ENCODE peak calls at places on chromosomes 4 and X, in eight cellular contexts. One of them, this sample, is unnamed.

GRCh38 chr4:47049347-47049746 is 18.0 kb downstream of the GABRB1 start:
- DNase-seq in suprapubic skin: no peak
- DNase-seq in HepG2: no peak
- DNase-seq in GM12891: no peak
- DNase-seq in K562: no peak
- DNase-seq in esophagus muscularis mucosa: no peak
- DNase-seq in endothelial cell of umbilical vein: no peak
- DNase-seq in transverse colon: no peak
- DNase-seq in this sample: no peak

GRCh38 chrX:152905081-152905420 is 7.2 kb downstream of the ZNF185 start:
- DNase-seq in esophagus muscularis mucosa: no peak
- DNase-seq in endothelial cell of umbilical vein: no peak
- DNase-seq in K562: no peak
- DNase-seq in GM12891: no peak
- DNase-seq in HepG2: no peak
- DNase-seq in suprapubic skin: no peak
- DNase-seq in transverse colon: no peak
- DNase-seq in this sample: no peak

GRCh38 chr4:44438687-44439086 is 9.9 kb downstream of the KCTD8 start:
- DNase-seq in esophagus muscularis mucosa: no peak
- DNase-seq in HepG2: no peak
- DNase-seq in GM12891: no peak
- DNase-seq in K562: no peak
- DNase-seq in suprapubic skin: no peak
- DNase-seq in transverse colon: no peak
- DNase-seq in endothelial cell of umbilical vein: no peak
- DNase-seq in this sample: no peak

GRCh38 chr4:3407171-3407771 is 34.5 kb upstream of the HGFAC start:
- DNase-seq in K562: no peak
- DNase-seq in endothelial cell of umbilical vein: no peak
- DNase-seq in HepG2: no peak
- DNase-seq in suprapubic skin: peak
- DNase-seq in transverse colon: no peak
- DNase-seq in GM12891: no peak
- DNase-seq in esophagus muscularis mucosa: no peak
- DNase-seq in this sample: no peak

GRCh38 chr4:87530868-87531267 is 1.7 kb upstream of the SPARCL1 start:
- DNase-seq in suprapubic skin: peak
- DNase-seq in transverse colon: peak
- DNase-seq in endothelial cell of umbilical vein: peak
- DNase-seq in esophagus muscularis mucosa: peak
- DNase-seq in HepG2: no peak
- DNase-seq in GM12891: no peak
- DNase-seq in K562: no peak
- DNase-seq in this sample: no peak

GRCh38 chr4:104491826-104492771 is 2.6 kb downstream of the CXXC4 start:
- DNase-seq in GM12891: no peak
- DNase-seq in K562: no peak
- DNase-seq in transverse colon: peak
- DNase-seq in suprapubic skin: no peak
- DNase-seq in esophagus muscularis mucosa: no peak
- DNase-seq in HepG2: no peak
- DNase-seq in endothelial cell of umbilical vein: peak
- DNase-seq in this sample: no peak

GRCh38 chr4:25677157-25677556 is 21.5 kb downstream of the SLC34A2 start:
- DNase-seq in K562: no peak
- DNase-seq in GM12891: no peak
- DNase-seq in transverse colon: no peak
- DNase-seq in endothelial cell of umbilical vein: no peak
- DNase-seq in esophagus muscularis mucosa: no peak
- DNase-seq in suprapubic skin: no peak
- DNase-seq in HepG2: no peak
- DNase-seq in this sample: no peak

GRCh38 chrX:72243472-72243871 is 4.6 kb upstream of the ERCC6L start:
- DNase-seq in HepG2: no peak
- DNase-seq in GM12891: no peak
- DNase-seq in esophagus muscularis mucosa: no peak
- DNase-seq in endothelial cell of umbilical vein: peak
- DNase-seq in transverse colon: no peak
- DNase-seq in K562: peak
- DNase-seq in suprapubic skin: no peak
- DNase-seq in this sample: no peak

GRCh38 chrX:122046226-122046625 is 998.8 kb downstream of the GLUD2 start:
- DNase-seq in HepG2: no peak
- DNase-seq in endothelial cell of umbilical vein: no peak
- DNase-seq in esophagus muscularis mucosa: no peak
- DNase-seq in transverse colon: no peak
- DNase-seq in K562: no peak
- DNase-seq in suprapubic skin: no peak
- DNase-seq in GM12891: no peak
- DNase-seq in this sample: no peak

GRCh38 chrX:95760356-95760755 is 924.3 kb upstream of the DIAPH2 start:
- DNase-seq in HepG2: no peak
- DNase-seq in K562: no peak
- DNase-seq in GM12891: no peak
- DNase-seq in transverse colon: no peak
- DNase-seq in esophagus muscularis mucosa: no peak
- DNase-seq in suprapubic skin: no peak
- DNase-seq in endothelial cell of umbilical vein: no peak
- DNase-seq in this sample: no peak

GRCh38 chr4:134018845-134019244 is 182.7 kb downstream of the PABPC4L start:
- DNase-seq in suprapubic skin: no peak
- DNase-seq in endothelial cell of umbilical vein: no peak
- DNase-seq in K562: no peak
- DNase-seq in GM12891: no peak
- DNase-seq in HepG2: no peak
- DNase-seq in transverse colon: no peak
- DNase-seq in esophagus muscularis mucosa: no peak
- DNase-seq in this sample: no peak

GRCh38 chr4:3315566-3315965 is 22.7 kb downstream of the RGS12 start:
- DNase-seq in endothelial cell of umbilical vein: no peak
- DNase-seq in suprapubic skin: no peak
- DNase-seq in esophagus muscularis mucosa: no peak
- DNase-seq in HepG2: no peak
- DNase-seq in GM12891: no peak
- DNase-seq in K562: no peak
- DNase-seq in transverse colon: no peak
- DNase-seq in this sample: no peak

GRCh38 chrX:123803331-123803983 is 56.4 kb upstream of the XIAP start:
- DNase-seq in esophagus muscularis mucosa: no peak
- DNase-seq in K562: peak
- DNase-seq in GM12891: no peak
- DNase-seq in endothelial cell of umbilical vein: peak
- DNase-seq in transverse colon: no peak
- DNase-seq in HepG2: peak
- DNase-seq in suprapubic skin: no peak
- DNase-seq in this sample: no peak

GRCh38 chr4:71518283-71518989 is 179.6 kb downstream of the SLC4A4 start:
- DNase-seq in transverse colon: no peak
- DNase-seq in GM12891: no peak
- DNase-seq in HepG2: no peak
- DNase-seq in endothelial cell of umbilical vein: no peak
- DNase-seq in K562: no peak
- DNase-seq in suprapubic skin: no peak
- DNase-seq in esophagus muscularis mucosa: no peak
- DNase-seq in this sample: no peak

GRCh38 chr4:168218663-168219062 is 99.9 kb downstream of the DDX60 start:
- DNase-seq in GM12891: no peak
- DNase-seq in esophagus muscularis mucosa: no peak
- DNase-seq in HepG2: no peak
- DNase-seq in endothelial cell of umbilical vein: peak
- DNase-seq in suprapubic skin: no peak
- DNase-seq in transverse colon: no peak
- DNase-seq in K562: no peak
- DNase-seq in this sample: no peak

GRCh38 chr4:18166925-18167324 is 145.4 kb upstream of the LCORL start:
- DNase-seq in suprapubic skin: no peak
- DNase-seq in GM12891: no peak
- DNase-seq in K562: no peak
- DNase-seq in HepG2: no peak
- DNase-seq in esophagus muscularis mucosa: no peak
- DNase-seq in transverse colon: no peak
- DNase-seq in endothelial cell of umbilical vein: no peak
- DNase-seq in this sample: no peak

GRCh38 chr4:18167831-18168230 is 146.3 kb upstream of the LCORL start:
- DNase-seq in esophagus muscularis mucosa: no peak
- DNase-seq in endothelial cell of umbilical vein: no peak
- DNase-seq in K562: no peak
- DNase-seq in HepG2: no peak
- DNase-seq in suprapubic skin: no peak
- DNase-seq in GM12891: no peak
- DNase-seq in transverse colon: no peak
- DNase-seq in this sample: no peak

DNA sequence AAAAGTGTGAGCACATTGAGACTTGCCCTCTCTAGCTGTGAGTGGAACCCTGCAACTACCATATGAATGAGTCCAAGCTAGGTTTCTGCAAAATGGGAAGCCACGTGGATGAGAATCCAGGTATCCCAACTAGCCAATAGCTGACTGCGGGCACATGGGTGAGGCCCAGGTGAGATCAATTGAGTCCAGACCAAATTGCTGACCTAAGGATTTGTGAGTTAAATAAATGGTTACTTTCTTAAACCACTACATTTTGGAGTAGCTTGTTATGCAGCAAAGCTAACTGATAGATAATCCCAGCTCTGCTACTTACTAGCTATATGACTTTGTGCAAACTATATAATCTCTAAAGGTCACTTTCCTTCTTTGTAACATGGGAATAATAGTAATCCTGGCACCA is 150.3 kb upstream of the LCORL start:
- DNase-seq in transverse colon: no peak
- DNase-seq in K562: no peak
- DNase-seq in GM12891: no peak
- DNase-seq in esophagus muscularis mucosa: no peak
- DNase-seq in HepG2: no peak
- DNase-seq in suprapubic skin: no peak
- DNase-seq in endothelial cell of umbilical vein: no peak
- DNase-seq in this sample: no peak
- TF ChIP-seq POLR2A in transverse colon: no peak
- TF ChIP-seq POLR2A in K562: no peak
- TF ChIP-seq POLR2A in GM12891: no peak
- TF ChIP-seq POLR2A in esophagus muscularis mucosa: no peak
- TF ChIP-seq POLR2A in HepG2: no peak
- TF ChIP-seq POLR2A in suprapubic skin: no peak
- TF ChIP-seq POLR2A in endothelial cell of umbilical vein: no peak
- TF ChIP-seq POLR2A in this sample: no peak

GRCh38 chrX:15418707-15419181 is 34.5 kb upstream of the VEGFD start:
- DNase-seq in HepG2: no peak
- DNase-seq in GM12891: no peak
- DNase-seq in transverse colon: no peak
- DNase-seq in esophagus muscularis mucosa: no peak
- DNase-seq in endothelial cell of umbilical vein: no peak
- DNase-seq in suprapubic skin: no peak
- DNase-seq in K562: no peak
- DNase-seq in this sample: no peak
- TF ChIP-seq POLR2AphosphoS5 in HepG2: no peak
- TF ChIP-seq POLR2AphosphoS5 in GM12891: no peak
- TF ChIP-seq POLR2AphosphoS5 in transverse colon: no peak
- TF ChIP-seq POLR2AphosphoS5 in esophagus muscularis mucosa: no peak
- TF ChIP-seq POLR2AphosphoS5 in endothelial cell of umbilical vein: no peak
- TF ChIP-seq POLR2AphosphoS5 in suprapubic skin: no peak
- TF ChIP-seq POLR2AphosphoS5 in K562: no peak
- TF ChIP-seq POLR2AphosphoS5 in this sample: no peak

DNA sequence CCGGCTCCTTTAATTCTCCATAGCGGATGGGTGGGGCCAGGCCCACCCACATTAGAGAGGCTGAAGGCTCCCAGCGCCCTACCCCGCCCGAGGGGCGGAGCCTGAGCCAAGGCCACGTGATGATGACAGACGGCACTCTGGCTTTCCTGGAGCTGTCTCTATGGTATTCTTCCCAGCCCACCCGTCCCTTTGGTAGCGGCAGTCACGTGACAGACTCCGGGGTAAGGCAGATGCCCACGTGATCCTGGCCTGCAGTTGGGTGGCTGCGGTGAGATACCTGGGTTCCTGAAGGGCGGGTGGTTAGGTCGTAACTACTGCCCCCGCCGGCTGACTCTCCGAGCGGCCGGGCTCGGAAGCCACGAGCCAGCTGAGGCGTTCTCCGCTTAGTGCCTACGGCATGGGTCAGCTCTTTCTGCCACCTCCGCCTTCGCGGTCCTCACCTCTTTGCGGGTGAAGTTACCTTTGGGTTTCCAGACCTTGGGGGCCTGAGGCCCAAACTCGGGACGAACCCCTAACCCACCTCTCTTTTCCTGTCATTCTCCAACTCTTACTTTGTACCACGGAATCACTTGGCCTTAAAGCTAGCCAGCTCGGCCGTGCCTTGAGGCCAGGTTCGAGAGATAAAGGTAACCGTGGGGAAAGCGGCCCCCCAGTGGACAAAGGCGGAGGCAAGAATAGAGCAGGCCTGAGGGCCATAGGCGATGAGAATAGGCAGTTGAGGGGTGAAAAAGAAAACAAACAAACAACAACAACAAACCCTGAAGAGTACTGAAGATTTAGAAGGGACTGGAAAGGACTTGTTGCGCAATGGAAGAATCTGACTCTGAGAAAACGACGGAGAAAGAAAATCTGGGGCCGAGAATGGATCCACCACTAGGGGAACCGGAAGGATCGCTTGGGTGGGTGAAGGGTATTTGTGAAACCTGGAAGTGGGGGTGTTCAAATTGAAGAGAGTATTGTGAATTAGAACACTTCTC is at the start of gene RRAGB:
- DNase-seq in suprapubic skin: peak
- DNase-seq in transverse colon: peak
- DNase-seq in K562: peak
- DNase-seq in HepG2: peak
- DNase-seq in esophagus muscularis mucosa: peak
- DNase-seq in endothelial cell of umbilical vein: peak
- DNase-seq in GM12891: peak
- DNase-seq in this sample: peak
- TF ChIP-seq POLR2A in suprapubic skin: peak
- TF ChIP-seq POLR2A in transverse colon: peak
- TF ChIP-seq POLR2A in K562: peak
- TF ChIP-seq POLR2A in HepG2: peak
- TF ChIP-seq POLR2A in esophagus muscularis mucosa: no peak
- TF ChIP-seq POLR2A in endothelial cell of umbilical vein: peak
- TF ChIP-seq POLR2A in GM12891: peak
- TF ChIP-seq POLR2A in this sample: peak

DNA sequence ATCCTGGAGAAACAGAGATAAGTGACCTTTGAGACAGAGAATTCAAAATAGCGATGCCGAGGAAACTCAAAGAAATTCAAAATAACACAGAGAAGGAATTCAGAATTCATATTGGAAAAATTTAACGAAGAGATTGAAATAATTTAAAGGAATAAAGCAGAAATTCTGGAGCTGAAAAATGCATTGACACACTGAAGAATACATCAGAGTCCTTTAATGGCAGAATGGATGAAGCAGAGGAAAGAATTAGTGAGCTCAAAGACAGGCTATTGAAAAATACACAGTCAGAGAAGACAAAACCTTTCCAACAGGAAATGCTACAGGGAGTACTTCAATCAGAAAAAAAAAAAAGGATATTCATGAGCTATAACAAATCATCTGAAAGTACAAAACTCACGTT is 185.8 kb downstream of the PARM1 start:
- DNase-seq in transverse colon: no peak
- DNase-seq in esophagus muscularis mucosa: no peak
- DNase-seq in GM12891: no peak
- DNase-seq in suprapubic skin: no peak
- DNase-seq in endothelial cell of umbilical vein: no peak
- DNase-seq in HepG2: no peak
- DNase-seq in K562: no peak
- DNase-seq in this sample: no peak
- TF ChIP-seq POLR2AphosphoS5 in transverse colon: no peak
- TF ChIP-seq POLR2AphosphoS5 in esophagus muscularis mucosa: no peak
- TF ChIP-seq POLR2AphosphoS5 in GM12891: no peak
- TF ChIP-seq POLR2AphosphoS5 in suprapubic skin: no peak
- TF ChIP-seq POLR2AphosphoS5 in endothelial cell of umbilical vein: no peak
- TF ChIP-seq POLR2AphosphoS5 in HepG2: no peak
- TF ChIP-seq POLR2AphosphoS5 in K562: no peak
- TF ChIP-seq POLR2AphosphoS5 in this sample: no peak